ENCODE peak calls at places on chromosomes 6 and 20, in six cellular contexts. A is K562, W is HepG2, F is A549, K is upper lobe of left lung, G is GM12878. V is an unnamed sample.

GRCh38 chr6:43916091-43916923 is 146.3 kb downstream of the VEGFA start:
- ATAC-seq in A (peak; percentile 56), W (no peak), K (no peak), F (no peak), G (no peak), V (no peak)

GRCh38 chr6:42251500-42251899 is 33.8 kb upstream of the MRPS10 start:
- ATAC-seq in W (no peak), G (no peak), A (no peak), F (no peak), K (peak; percentile 87), V (peak; percentile 69)

GRCh38 chr6:34813028-34813742 is 21.3 kb downstream of the BLTP3A start:
- ATAC-seq in G (no peak), A (no peak), K (no peak), W (no peak), F (no peak), V (no peak)

GRCh38 chr20:38209054-38209675 is 44.1 kb upstream of the TGM2 start:
- ATAC-seq in A (no peak), G (no peak), W (no peak), K (peak; percentile 73), F (no peak), V (no peak)

GRCh38 chr20:64077876-64078551 is 1.3 kb downstream of the RGS19 start:
- ATAC-seq in F (no peak), G (peak; percentile 62), W (no peak), A (no peak), K (no peak), V (no peak)

GRCh38 chr6:15948930-15949900 is 179.7 kb upstream of the MYLIP start:
- ATAC-seq in A (peak; percentile 89), F (peak; percentile 84), W (peak; percentile 96), K (peak; percentile 53), G (no peak), V (no peak)

GRCh38 chr20:45487231-45487635 is 17.7 kb downstream of the WFDC2 start:
- ATAC-seq in F (peak; percentile 50), G (peak; percentile 45), A (peak; percentile 86), K (no peak), W (peak; percentile 75), V (no peak)

GRCh38 chr6:16684195-16684689 is 77.0 kb downstream of the ATXN1 start:
- ATAC-seq in K (peak; percentile 72), A (no peak), G (peak; percentile 55), W (peak; percentile 69), F (no peak), V (no peak)

GRCh38 chr20:17511401-17511800 is 19.8 kb downstream of the BFSP1 start:
- ATAC-seq in F (no peak), W (no peak), A (no peak), K (no peak), G (peak; percentile 49), V (no peak)

GRCh38 chr6:135008072-135008940 is 46.3 kb downstream of the HBS1L start:
- ATAC-seq in G (peak; percentile 91), K (no peak), F (no peak), A (peak; percentile 16), W (peak; percentile 98), V (no peak)

GRCh38 chr20:25084616-25085187 is 2.8 kb upstream of the VSX1 start:
- ATAC-seq in G (no peak), F (peak; percentile 37), K (no peak), A (no peak), W (no peak), V (no peak)

GRCh38 chr6:24916496-24916895 is 19.3 kb downstream of the RIPOR2 start:
- ATAC-seq in A (peak; percentile 54), W (no peak), K (no peak), F (no peak), G (no peak), V (no peak)

GRCh38 chr6:12560315-12560714 is 156.3 kb upstream of the PHACTR1 start:
- ATAC-seq in G (no peak), A (no peak), K (no peak), F (no peak), W (no peak), V (no peak)

GRCh38 chr6:7734707-7735383 is 8.9 kb downstream of the BMP6 start:
- ATAC-seq in G (no peak), A (no peak), K (no peak), W (no peak), F (no peak), V (no peak)

DNA sequence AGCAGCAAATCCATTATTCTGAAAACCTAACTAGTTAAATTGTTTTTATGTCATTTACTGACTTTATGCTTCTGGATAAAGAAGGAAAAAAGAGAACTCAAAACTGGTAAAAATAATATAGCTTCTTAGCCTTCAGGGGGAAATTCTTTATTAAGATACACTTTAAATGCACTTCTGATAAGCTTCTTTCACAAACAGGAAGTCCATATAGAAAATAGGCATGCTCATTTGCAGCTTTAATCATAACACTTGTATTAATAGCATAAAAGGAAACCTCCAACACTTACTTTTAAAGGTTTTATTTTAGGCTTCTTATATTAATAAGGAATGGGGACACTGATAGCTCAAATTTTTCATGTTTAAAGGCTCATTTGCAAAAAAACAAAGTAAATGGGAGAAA is 538.0 kb upstream of the SLC35B3 start:
- ATAC-seq in W (no peak), G (no peak), F (no peak), K (no peak), A (no peak), V (no peak)
- TF ChIP-seq EP300 in W (no peak), G (no peak), F (no peak), K (no peak), A (no peak), V (no peak)

DNA sequence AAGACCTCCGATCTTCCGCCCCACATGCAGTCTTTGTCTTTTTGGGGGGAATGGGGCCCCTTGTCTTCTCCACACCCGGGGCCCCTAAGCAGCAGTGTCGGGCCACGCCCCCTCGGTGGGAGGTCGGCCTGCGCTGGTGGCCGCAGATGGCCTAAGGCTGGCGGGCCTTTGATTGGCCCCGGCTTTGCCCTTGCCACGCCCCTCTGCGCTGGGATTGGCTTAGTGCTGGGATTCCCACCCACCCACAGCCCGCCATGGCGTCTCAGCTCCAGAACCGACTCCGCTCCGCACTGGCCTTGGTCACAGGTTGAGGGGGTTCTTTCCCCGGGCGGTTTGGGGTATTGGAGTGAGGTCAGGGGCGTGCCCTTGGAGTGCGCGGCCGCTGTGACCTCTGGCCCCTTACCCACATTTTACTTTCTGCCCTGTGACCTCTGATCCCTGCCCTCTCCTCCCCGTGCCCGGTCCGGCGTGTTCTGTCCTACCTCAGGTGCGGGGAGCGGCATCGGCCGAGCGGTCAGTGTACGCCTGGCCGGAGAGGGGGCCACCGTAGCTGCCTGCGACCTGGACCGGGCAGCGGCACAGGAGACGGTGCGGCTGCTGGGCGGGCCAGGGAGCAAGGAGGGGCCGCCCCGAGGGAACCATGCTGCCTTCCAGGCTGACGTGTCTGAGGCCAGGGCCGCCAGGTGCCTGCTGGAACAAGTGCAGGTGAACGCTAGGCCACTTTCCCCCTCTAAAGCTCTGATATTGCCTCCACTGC is at the start of gene HSD17B8:
- ATAC-seq in A (peak; percentile 81), F (peak; percentile 65), G (peak; percentile 82), K (peak; percentile 82), W (peak; percentile 80), V (peak; percentile 73)
- TF ChIP-seq POLR2A in A (peak; percentile 84), F (peak; percentile 13), G (peak; percentile 77), K (peak; percentile 66), W (no peak), V (no peak)

GRCh38 chr20:35664544-35665206 is at the start of the genes CPNE1 and RBM12:
- ATAC-seq in G (peak; percentile 87), W (peak; percentile 92), K (peak; percentile 97), F (peak; percentile 95), A (peak; percentile 89), V (peak; percentile 97)
- TF ChIP-seq EP300 in G (no peak), W (no peak), K (peak; percentile 76), F (no peak), A (no peak), V (no peak)

DNA sequence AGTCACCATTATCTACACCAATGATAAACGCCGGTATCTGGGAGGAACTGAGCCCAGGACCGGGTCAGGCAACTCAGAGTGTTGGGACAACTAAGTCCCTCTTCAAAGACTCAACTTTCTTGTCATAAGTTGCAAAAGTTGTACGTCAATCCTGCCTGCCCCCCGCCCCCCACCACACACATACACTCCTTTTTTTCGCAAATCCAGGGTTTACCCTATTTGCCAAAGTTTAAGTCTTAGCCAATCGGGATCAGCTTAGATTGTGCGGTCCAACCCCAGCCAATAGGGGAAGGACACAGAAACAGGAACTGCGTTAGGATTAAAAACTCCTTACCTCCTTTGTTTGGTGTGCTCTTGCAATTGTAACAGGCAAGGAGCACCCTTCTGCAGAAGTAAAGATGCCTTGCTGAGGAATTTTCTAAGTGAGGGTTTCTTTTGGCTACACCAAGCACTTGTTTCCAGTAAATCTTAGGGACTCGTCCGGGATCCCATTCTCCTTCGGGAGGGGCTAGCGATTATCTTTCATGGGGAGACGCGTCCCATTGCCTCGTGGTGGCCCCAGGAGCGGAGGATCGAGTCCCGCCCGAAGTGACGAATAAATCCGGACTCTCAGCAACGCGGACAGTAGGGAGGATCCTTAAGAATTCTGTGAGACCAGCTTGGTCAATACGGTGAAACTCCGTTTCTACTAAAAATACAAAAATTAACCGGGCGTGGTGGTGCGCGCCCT is 69.3 kb upstream of the PRSS16 start:
- ATAC-seq in W (peak; percentile 76), A (peak; percentile 2), G (peak; percentile 80), F (peak; percentile 68), K (peak; percentile 90), V (peak; percentile 81)
- TF ChIP-seq POLR2A in W (no peak), A (no peak), G (peak; percentile 56), F (no peak), K (peak; percentile 57), V (peak; percentile 3)

GRCh38 chr6:140579918-140580317 is 1205.5 kb upstream of the CITED2 start:
- ATAC-seq in A (no peak), G (no peak), F (no peak), K (no peak), W (no peak), V (no peak)
- TF ChIP-seq EP300 in A (no peak), G (no peak), F (no peak), K (no peak), W (no peak), V (no peak)

GRCh38 chr20:4161447-4162251 is 146.3 kb upstream of the RNF24 start:
- ATAC-seq in K (no peak), F (no peak), G (peak; percentile 79), A (no peak), W (peak; percentile 20), V (no peak)
- TF ChIP-seq POLR2A in K (no peak), F (no peak), G (no peak), A (no peak), W (no peak), V (no peak)

GRCh38 chr6:105453968-105454367 is 51.1 kb upstream of the PREP start:
- ATAC-seq in G (no peak), A (no peak), K (no peak), F (no peak), W (no peak), V (no peak)
- TF ChIP-seq EP300 in G (no peak), A (no peak), K (no peak), F (no peak), W (no peak), V (no peak)

DNA sequence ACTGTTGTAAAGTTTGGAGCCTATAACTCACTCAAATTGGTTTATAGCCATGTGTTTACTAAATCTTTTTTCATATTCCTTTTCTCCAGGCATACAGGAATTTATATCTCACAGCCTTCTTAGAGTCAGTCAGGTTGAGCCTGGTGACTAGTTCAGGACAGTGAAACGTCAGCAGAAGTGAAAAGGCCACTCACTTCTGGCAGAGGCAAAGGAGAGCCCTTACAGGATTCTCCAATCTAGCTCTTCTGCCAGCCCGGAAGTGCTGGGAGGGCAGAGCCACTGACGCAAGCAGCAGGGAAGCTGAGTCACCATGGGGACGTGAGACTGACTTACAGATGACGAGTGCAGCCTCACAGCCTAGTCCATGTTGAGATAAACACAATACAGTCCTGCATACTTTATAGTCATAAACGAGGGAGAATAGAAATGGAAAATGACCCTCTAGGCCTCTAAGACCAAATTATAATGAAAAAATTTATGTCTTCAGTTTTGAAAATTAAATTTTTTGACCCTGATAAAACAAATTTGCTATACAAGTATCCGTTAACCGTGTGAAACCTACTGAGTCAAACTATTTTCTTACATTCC is 1.3 kb downstream of the PXT1 start:
- ATAC-seq in W (peak; percentile 61), G (peak; percentile 88), F (peak; percentile 95), A (peak; percentile 86), K (peak; percentile 94), V (peak; percentile 96)
- TF ChIP-seq POLR2A in W (peak; percentile 82), G (peak; percentile 53), F (no peak), A (peak; percentile 86), K (peak; percentile 74), V (no peak)

V was measured in gastroesophageal sphincter.